ENCODE peak calls at places on chromosome 12, in seven cellular contexts. O, I, Y, L, V, S and T are unnamed samples.

GRCh38 chr12:127268121-127268520 is 998.8 kb upstream of the TMEM132C start:
- DNase-seq in O (no peak), Y (no peak), I (no peak), V (no peak), L (no peak), S (no peak), T (no peak)

GRCh38 chr12:104975621-104976343 is 10.3 kb upstream of the NOPCHAP1 start:
- DNase-seq in S (no peak), V (no peak), I (no peak), Y (no peak), L (no peak), O (no peak), T (no peak)

GRCh38 chr12:111578276-111578970 is 20.7 kb downstream of the ATXN2 start:
- DNase-seq in I (peak; percentile 61), Y (no peak), O (no peak), L (no peak), V (no peak), S (no peak), T (no peak)

GRCh38 chr12:97595423-97595822 is 132.8 kb downstream of the RMST start:
- DNase-seq in I (no peak), Y (no peak), V (no peak), O (no peak), L (no peak), S (no peak), T (no peak)

GRCh38 chr12:54701940-54702592 is 53.9 kb upstream of the DCD start:
- DNase-seq in V (no peak), Y (no peak), I (no peak), L (peak; percentile 26), O (no peak), S (no peak), T (no peak)

GRCh38 chr12:31890295-31891285 is 68.6 kb upstream of the RESF1 start:
- DNase-seq in L (no peak), O (no peak), S (no peak), Y (no peak), V (no peak), I (no peak), T (no peak)

GRCh38 chr12:93571854-93572711 is at the start of gene SOCS2:
- DNase-seq in V (no peak), I (no peak), O (peak; percentile 43), L (peak; percentile 60), Y (peak; percentile 22), S (no peak), T (no peak)

GRCh38 chr12:48973992-48974673 is 2.6 kb upstream of the WNT10B start:
- DNase-seq in I (no peak), S (no peak), O (peak; percentile 46), V (no peak), Y (peak; percentile 78), L (peak; percentile 69), T (no peak)

GRCh38 chr12:132505105-132505851 is 15.3 kb downstream of the FBRSL1 start:
- DNase-seq in O (no peak), I (no peak), S (no peak), L (no peak), Y (peak; percentile 37), V (no peak), T (no peak)

GRCh38 chr12:88127855-88128254 is 14.0 kb downstream of the CEP290 start:
- DNase-seq in L (no peak), O (no peak), Y (no peak), V (no peak), I (no peak), S (no peak), T (no peak)

GRCh38 chr12:20624718-20625117 is 70.4 kb upstream of the SLCO1C1 start:
- DNase-seq in L (no peak), O (no peak), I (no peak), Y (no peak), S (no peak), V (no peak), T (peak; percentile 18)

GRCh38 chr12:124883263-124883876 is 19.7 kb upstream of the SCARB1 start:
- DNase-seq in S (no peak), O (no peak), V (no peak), L (no peak), Y (no peak), I (no peak), T (no peak)

GRCh38 chr12:109572506-109572845 is 828 bp downstream of the MMAB start:
- DNase-seq in S (no peak), I (no peak), L (no peak), Y (no peak), O (no peak), V (no peak), T (no peak)

GRCh38 chr12:120847392-120848157 is 56.6 kb downstream of the SPPL3 start:
- DNase-seq in Y (no peak), V (no peak), S (no peak), I (no peak), L (no peak), O (no peak), T (no peak)

GRCh38 chr12:131370791-131371579 is 339.9 kb upstream of the SFSWAP start:
- DNase-seq in Y (no peak), V (no peak), O (no peak), I (no peak), L (no peak), S (no peak), T (no peak)

GRCh38 chr12:29316772-29317171 is 64.2 kb downstream of the ERGIC2 start:
- DNase-seq in O (no peak), S (no peak), L (no peak), I (no peak), Y (peak; percentile 22), V (no peak), T (peak; percentile 2)

GRCh38 chr12:6047249-6048227 is 76.9 kb downstream of the VWF start:
- DNase-seq in I (no peak), O (no peak), L (no peak), V (no peak), S (no peak), Y (no peak), T (no peak)

GRCh38 chr12:59734371-59734770 is 138.5 kb downstream of the SLC16A7 start:
- DNase-seq in L (no peak), I (no peak), V (no peak), S (no peak), Y (no peak), O (no peak), T (no peak)

GRCh38 chr12:88334271-88334670 is 192.2 kb downstream of the TMTC3 start:
- DNase-seq in S (no peak), I (no peak), O (no peak), V (no peak), L (no peak), Y (no peak), T (no peak)

GRCh38 chr12:9741726-9742125 is 8.8 kb upstream of the CLECL1 start:
- DNase-seq in O (no peak), S (no peak), V (no peak), I (no peak), Y (no peak), L (no peak), T (no peak)

GRCh38 chr12:79329933-79330332 is 360.8 kb downstream of the PAWR start:
- DNase-seq in O (no peak), I (no peak), Y (no peak), L (no peak), S (no peak), V (no peak), T (no peak)

GRCh38 chr12:23463172-23463571 is 486.3 kb downstream of the SOX5 start:
- DNase-seq in L (no peak), I (no peak), Y (no peak), S (no peak), O (no peak), V (no peak), T (no peak)

GRCh38 chr12:8482446-8483080 is 26.8 kb downstream of the CLEC6A start:
- DNase-seq in S (no peak), V (no peak), Y (no peak), O (no peak), I (no peak), L (no peak), T (no peak)

GRCh38 chr12:67593041-67593870 is 55.3 kb upstream of the DYRK2 start:
- DNase-seq in V (peak; percentile 60), S (no peak), Y (no peak), L (no peak), O (peak; percentile 73), I (no peak), T (no peak)

GRCh38 chr12:122991623-122992275 is 11.3 kb downstream of the ARL6IP4 start:
- DNase-seq in S (no peak), L (no peak), V (no peak), O (no peak), I (no peak), Y (no peak), T (no peak)

DNA sequence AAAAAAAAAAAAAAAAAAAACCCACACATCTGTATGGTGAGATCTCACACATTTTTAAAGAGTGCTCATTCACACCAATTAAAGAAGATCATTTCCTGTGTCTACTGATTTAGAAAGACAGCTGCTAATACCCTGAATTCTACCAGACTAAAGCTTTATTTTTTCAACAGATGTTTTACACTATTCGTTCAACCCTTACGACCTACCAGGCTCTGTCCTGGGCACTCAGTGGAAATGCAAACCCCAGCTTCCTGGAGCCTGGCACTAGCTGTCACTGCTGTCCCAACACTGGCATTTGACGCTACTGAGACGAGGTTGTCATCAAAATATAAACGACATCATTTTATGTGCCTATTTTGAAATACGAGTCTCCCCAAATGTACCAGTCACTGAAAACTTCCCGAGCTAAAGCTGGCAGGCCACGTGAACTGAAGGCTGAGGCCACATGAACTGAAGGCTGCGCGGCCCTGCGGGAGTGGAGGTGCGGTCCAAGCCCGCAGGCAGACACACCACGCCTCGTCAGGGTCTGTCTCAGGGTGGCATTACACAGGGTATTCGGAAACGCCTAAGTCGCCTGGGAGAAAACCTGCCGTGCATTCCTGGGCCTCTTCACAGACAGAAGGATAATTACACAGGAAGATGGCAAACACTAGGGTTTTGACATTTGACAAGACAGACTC is 27.2 kb downstream of the SLC15A4 start:
- DNase-seq in L (no peak), V (no peak), O (no peak), I (no peak), Y (no peak), S (no peak), T (no peak)
- H3K4me1 ChIP-seq in L (no peaks in the 10 kb centered on the region), V (no peaks in the 10 kb centered on the region), O (no peaks in the 10 kb centered on the region), I (no peaks in the 10 kb centered on the region), Y (no peaks in the 10 kb centered on the region), S (no peaks in the 10 kb centered on the region), T (no peaks in the 10 kb centered on the region)

GRCh38 chr12:121927798-121928197 is 9.4 kb downstream of the CFAP251 start:
- DNase-seq in Y (no peak), O (no peak), V (no peak), I (no peak), L (no peak), S (no peak), T (no peak)
- H3K4me1 ChIP-seq in Y (peaks cover 25% of the 10 kb centered on the region), O (no peaks in the 10 kb centered on the region), V (no peaks in the 10 kb centered on the region), I (peaks cover 10% of the 10 kb centered on the region), L (peaks cover 15% of the 10 kb centered on the region), S (peaks cover 5% of the 10 kb centered on the region), T (peaks cover 5% of the 10 kb centered on the region)

GRCh38 chr12:2282321-2282720 is 229.5 kb downstream of the CACNA1C start:
- DNase-seq in V (no peak), Y (no peak), S (no peak), I (no peak), L (no peak), O (peak; percentile 29), T (peak; percentile 29)
- H3K4me1 ChIP-seq in V (peaks cover 39% of the 10 kb centered on the region), Y (peaks cover 65% of the 10 kb centered on the region), S (peaks cover 14% of the 10 kb centered on the region), I (no peaks in the 10 kb centered on the region), L (no peaks in the 10 kb centered on the region), O (no peaks in the 10 kb centered on the region), T (peaks cover 4% of the 10 kb centered on the region)

DNA sequence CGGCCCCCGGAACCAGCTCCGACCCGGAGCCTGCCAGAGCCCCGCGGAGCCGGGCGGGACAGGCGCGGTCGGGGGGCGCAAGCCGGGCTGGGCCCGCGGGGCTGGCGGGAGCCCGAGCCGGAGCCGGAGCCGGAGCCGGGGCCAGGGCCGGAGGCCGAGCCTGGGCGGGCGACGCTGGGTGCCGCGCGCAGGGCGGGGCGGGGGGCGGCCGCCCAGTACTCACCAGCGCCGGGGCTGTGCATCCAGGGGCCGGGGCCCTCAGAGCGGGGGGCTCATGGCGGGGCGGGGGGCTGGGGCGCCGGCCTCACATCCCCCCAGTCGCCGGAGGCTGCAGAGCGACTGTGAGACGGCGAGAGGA is 180 bp downstream of the HDAC7 start:
- DNase-seq in O (no peak), Y (no peak), L (no peak), V (no peak), I (no peak), S (no peak), T (no peak)
- H3K4me1 ChIP-seq in O (peaks cover 59% of the 10 kb centered on the region), Y (peaks cover 80% of the 10 kb centered on the region), L (peaks cover 53% of the 10 kb centered on the region), V (peaks cover 52% of the 10 kb centered on the region), I (peaks cover 56% of the 10 kb centered on the region), S (peaks cover 77% of the 10 kb centered on the region), T (peaks cover 25% of the 10 kb centered on the region)